ENCODE peak calls at places on chromosomes 6 and 20, in four cellular contexts. One of them, this sample, is unnamed.

GRCh38 chr6:42978487-42978792 is 541 bp downstream of the PEX6 start:
- DNase-seq in RWPE1: peak; percentile 38
- DNase-seq in AG08395: peak; percentile 61
- DNase-seq in M059J: peak; percentile 52
- DNase-seq in this sample: peak; percentile 23

GRCh38 chr6:70666726-70667125 is 957 bp upstream of the SMAP1 start:
- DNase-seq in M059J: no peak
- DNase-seq in RWPE1: no peak
- DNase-seq in AG08395: no peak
- DNase-seq in this sample: no peak

GRCh38 chr6:56683882-56684281 is 41.2 kb upstream of the DST start:
- DNase-seq in M059J: peak; percentile 88
- DNase-seq in RWPE1: peak; percentile 80
- DNase-seq in AG08395: peak; percentile 78
- DNase-seq in this sample: peak; percentile 94

GRCh38 chr6:90144928-90145520 is 151.6 kb downstream of the BACH2 start:
- DNase-seq in RWPE1: no peak
- DNase-seq in AG08395: no peak
- DNase-seq in M059J: no peak
- DNase-seq in this sample: no peak

GRCh38 chr20:57811373-57812020 is 101.7 kb upstream of the PMEPA1 start:
- DNase-seq in AG08395: no peak
- DNase-seq in M059J: no peak
- DNase-seq in RWPE1: no peak
- DNase-seq in this sample: no peak

GRCh38 chr6:74480561-74480960 is 725.3 kb downstream of the COL12A1 start:
- DNase-seq in RWPE1: no peak
- DNase-seq in M059J: no peak
- DNase-seq in AG08395: no peak
- DNase-seq in this sample: peak; percentile 9

GRCh38 chr6:16684896-16685554 is 76.2 kb downstream of the ATXN1 start:
- DNase-seq in M059J: peak; percentile 71
- DNase-seq in AG08395: no peak
- DNase-seq in RWPE1: peak; percentile 59
- DNase-seq in this sample: peak; percentile 65

GRCh38 chr20:53943522-53944291 is 126.7 kb downstream of the BCAS1 start:
- DNase-seq in RWPE1: peak; percentile 60
- DNase-seq in AG08395: peak; percentile 54
- DNase-seq in M059J: peak; percentile 50
- DNase-seq in this sample: peak; percentile 50

GRCh38 chr20:38167851-38168760 is 3.0 kb upstream of the TGM2 start:
- DNase-seq in RWPE1: peak; percentile 92
- DNase-seq in M059J: peak; percentile 99
- DNase-seq in AG08395: peak; percentile 72
- DNase-seq in this sample: peak; percentile 98

GRCh38 chr6:484086-484728 is 92.7 kb downstream of the IRF4 start:
- DNase-seq in M059J: peak; percentile 13
- DNase-seq in AG08395: no peak
- DNase-seq in RWPE1: no peak
- DNase-seq in this sample: no peak

GRCh38 chr6:24931296-24931695 is 4.5 kb downstream of the RIPOR2 start:
- DNase-seq in M059J: no peak
- DNase-seq in RWPE1: no peak
- DNase-seq in AG08395: no peak
- DNase-seq in this sample: peak; percentile 24

GRCh38 chr20:63568986-63569949 is 4.8 kb downstream of the HELZ2 start:
- DNase-seq in RWPE1: no peak
- DNase-seq in M059J: no peak
- DNase-seq in AG08395: no peak
- DNase-seq in this sample: no peak

This sample was measured in AG10803.